ENCODE peak calls at places on chromosomes 2 and 18, in eight cellular contexts. N is upper lobe of right lung, Y is GM06990, Z is mammary epithelial cell, I is Calu3, A is HFF-Myc, K is epithelial cell of esophagus, X is endothelial cell. Q is an unnamed sample.

GRCh38 chr2:86216577-86217555 is 17.6 kb downstream of the MRPL35 start:
- DNase-seq in K (peak), Y (no peak), Z (no peak), A (no peak), X (no peak), I (no peak), N (no peak), Q (no peak)

GRCh38 chr2:24272161-24272802 is 88.1 kb downstream of the ITSN2 start:
- DNase-seq in Z (no peak), I (no peak), A (no peak), X (no peak), K (no peak), N (no peak), Y (no peak), Q (no peak)

GRCh38 chr2:187553908-187554703 is at the start of gene TFPI:
- DNase-seq in I (peak), N (no peak), X (peak), Y (peak), Z (no peak), A (peak), K (peak), Q (no peak)

GRCh38 chr2:105788670-105789290 is 44.1 kb downstream of the NCK2 start:
- DNase-seq in A (no peak), N (no peak), K (no peak), Y (no peak), I (no peak), Z (no peak), X (no peak), Q (no peak)

GRCh38 chr18:78793313-78793712 is 186.3 kb upstream of the SALL3 start:
- DNase-seq in Z (no peak), X (no peak), A (no peak), Y (no peak), I (no peak), K (no peak), N (no peak), Q (no peak)

GRCh38 chr2:233142355-233142897 is 82.3 kb downstream of the INPP5D start:
- DNase-seq in Y (peak), X (no peak), N (no peak), A (no peak), Z (no peak), I (no peak), K (no peak), Q (no peak)

GRCh38 chr2:63791387-63791786 is 50.3 kb upstream of the UGP2 start:
- DNase-seq in X (no peak), A (no peak), N (no peak), Y (no peak), I (no peak), Z (no peak), K (no peak), Q (no peak)

GRCh38 chr2:196316050-196316430 is 144.7 kb upstream of the STK17B start:
- DNase-seq in X (no peak), Y (no peak), Z (no peak), A (no peak), I (no peak), N (no peak), K (no peak), Q (no peak)

GRCh38 chr18:53490019-53490418 is 734.5 kb downstream of the MBD2 start:
- DNase-seq in A (no peak), Z (no peak), K (no peak), X (no peak), Y (no peak), N (no peak), I (no peak), Q (no peak)

GRCh38 chr2:109261906-109262631 is 133.1 kb downstream of the SH3RF3 start:
- DNase-seq in N (peak), K (no peak), Z (no peak), I (no peak), Y (no peak), X (no peak), A (no peak), Q (no peak)

GRCh38 chr2:239411549-239412319 is 10.9 kb upstream of the HDAC4 start:
- DNase-seq in K (no peak), Z (no peak), N (no peak), I (no peak), A (no peak), X (no peak), Y (no peak), Q (no peak)

GRCh38 chr2:39260087-39260486 is 16.3 kb upstream of the CDKL4 start:
- DNase-seq in Z (no peak), X (no peak), Y (no peak), A (no peak), K (no peak), I (no peak), N (no peak), Q (no peak)

GRCh38 chr2:58601017-58601416 is 359.9 kb upstream of the FANCL start:
- DNase-seq in K (peak), A (no peak), Y (no peak), I (no peak), X (no peak), Z (peak), N (no peak), Q (no peak)

GRCh38 chr2:29370581-29371125 is 255.4 kb downstream of the CLIP4 start:
- DNase-seq in I (no peak), Y (no peak), A (no peak), N (no peak), Z (no peak), X (no peak), K (no peak), Q (no peak)

GRCh38 chr2:69387770-69388481 is 899 bp upstream of the GFPT1 start:
- DNase-seq in X (no peak), K (no peak), A (no peak), Y (no peak), Z (no peak), N (no peak), I (no peak), Q (no peak)

GRCh38 chr2:225165052-225165451 is 122.8 kb upstream of the DOCK10 start:
- DNase-seq in Y (no peak), X (no peak), I (no peak), K (peak), N (no peak), A (no peak), Z (peak), Q (no peak)

GRCh38 chr2:236309669-236310029 is 45.4 kb upstream of the ASB18 start:
- DNase-seq in N (no peak), X (peak), K (peak), A (no peak), I (peak), Z (peak), Y (no peak), Q (no peak)

GRCh38 chr2:36461039-36461681 is 105.6 kb downstream of the CRIM1 start:
- DNase-seq in K (peak), A (peak), X (no peak), N (no peak), I (no peak), Z (peak), Y (no peak), Q (no peak)

GRCh38 chr2:241576293-241576654 is 17.7 kb downstream of the BOK start:
- DNase-seq in N (peak), Y (no peak), I (no peak), K (no peak), A (no peak), X (no peak), Z (no peak), Q (no peak)

GRCh38 chr2:138090330-138090729 is 126.1 kb downstream of the HNMT start:
- DNase-seq in A (peak), K (peak), X (peak), Z (peak), N (no peak), Y (peak), I (peak), Q (no peak)

GRCh38 chr2:126752876-126753275 is 96.9 kb downstream of the GYPC start:
- DNase-seq in N (no peak), I (no peak), A (no peak), X (no peak), Y (no peak), Z (no peak), K (no peak), Q (no peak)

GRCh38 chr18:60339018-60339417 is 33.6 kb downstream of the MC4R start:
- DNase-seq in N (no peak), X (no peak), Z (no peak), Y (no peak), I (no peak), K (no peak), A (no peak), Q (no peak)

GRCh38 chr2:208783184-208783583 is 376.6 kb downstream of the PTH2R start:
- DNase-seq in N (no peak), Y (no peak), Z (no peak), K (peak), A (no peak), X (no peak), I (peak), Q (no peak)

GRCh38 chr2:40386177-40386576 is 65.7 kb downstream of the SLC8A1 start:
- DNase-seq in X (no peak), A (no peak), Z (no peak), Y (no peak), N (no peak), K (no peak), I (no peak), Q (no peak)

GRCh38 chr18:59744271-59744721 is 47.1 kb upstream of the CCBE1 start:
- DNase-seq in I (no peak), K (peak), A (peak), N (no peak), X (no peak), Y (no peak), Z (peak), Q (no peak)

GRCh38 chr2:188199716-188200128 is 92.0 kb upstream of the GULP1 start:
- DNase-seq in X (no peak), N (no peak), A (peak), I (no peak), K (peak), Z (peak), Y (no peak), Q (no peak)

GRCh38 chr2:136767030-136767429 is 1.7 kb downstream of the THSD7B start:
- DNase-seq in N (no peak), I (no peak), K (no peak), X (no peak), Z (no peak), A (no peak), Y (no peak), Q (no peak)

GRCh38 chr18:24923138-24923537 is 428.8 kb downstream of the ZNF521 start:
- DNase-seq in Z (no peak), N (no peak), Y (peak), I (no peak), A (no peak), K (no peak), X (no peak), Q (no peak)

GRCh38 chr2:240165034-240165433 is 24.6 kb upstream of the OTOS start:
- DNase-seq in Z (no peak), N (peak), I (no peak), A (no peak), Y (no peak), X (no peak), K (no peak), Q (no peak)

GRCh38 chr2:34030273-34030672 is 431.2 kb upstream of the FAM98A start:
- DNase-seq in Y (no peak), N (no peak), K (no peak), Z (no peak), A (no peak), I (no peak), X (no peak), Q (no peak)

GRCh38 chr2:237604960-237605359 is 14.4 kb upstream of the RAB17 start:
- DNase-seq in A (no peak), Y (no peak), K (no peak), X (no peak), I (peak), N (no peak), Z (no peak), Q (no peak)
- TF ChIP-seq CTCF in A (peak), Y (no peak), K (no peak), X (no peak), I (peak), N (peak), Z (peak), Q (peak)

GRCh38 chr18:49827996-49828395 is 14.7 kb upstream of the ACAA2 start:
- DNase-seq in Z (no peak), Y (no peak), X (no peak), A (no peak), N (no peak), I (no peak), K (no peak), Q (no peak)
- TF ChIP-seq CTCF in Z (no peak), Y (no peak), X (no peak), A (no peak), N (no peak), I (no peak), K (no peak), Q (no peak)

DNA sequence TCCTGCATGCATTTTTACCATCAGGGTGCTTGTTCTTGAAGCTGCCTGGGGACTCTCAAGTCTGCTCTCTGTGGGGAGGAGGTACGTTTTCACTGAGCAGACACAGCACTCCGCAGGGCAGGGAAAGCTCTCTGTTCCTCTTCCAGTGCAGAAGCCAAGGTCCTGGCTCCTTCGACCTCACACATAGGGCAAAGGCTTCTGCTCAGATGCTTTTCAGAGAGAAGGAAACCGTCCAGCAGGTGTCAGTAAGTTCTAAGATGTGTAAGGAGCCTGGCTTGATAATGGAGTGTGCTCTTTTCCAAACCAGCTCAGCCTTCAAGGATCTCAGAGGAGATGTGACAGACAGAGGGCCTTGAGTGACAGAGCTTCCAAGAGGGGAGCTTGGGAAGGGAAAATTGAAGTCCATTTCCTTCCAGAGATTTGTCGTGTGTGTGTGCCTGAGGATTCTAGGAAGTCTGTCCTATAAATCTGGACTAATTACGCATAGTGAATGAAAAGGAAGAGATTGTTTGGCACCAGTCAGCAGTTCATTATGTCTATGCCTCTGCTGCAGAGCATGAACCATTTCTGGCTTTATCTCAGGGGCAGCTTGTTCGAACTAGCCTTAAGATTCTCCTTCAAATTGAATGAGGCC is 67.4 kb upstream of the UPP2 start:
- DNase-seq in K (peak), X (peak), Z (peak), A (no peak), N (no peak), Y (peak), I (peak), Q (peak)
- TF ChIP-seq CTCF in K (peak), X (peak), Z (peak), A (peak), N (peak), Y (peak), I (peak), Q (peak)

GRCh38 chr2:218585541-218585940 is 16.9 kb downstream of the CNOT9 start:
- DNase-seq in X (no peak), A (no peak), I (no peak), Y (no peak), K (no peak), N (no peak), Z (no peak), Q (no peak)

GRCh38 chr2:218578272-218578877 is 9.7 kb downstream of the CNOT9 start:
- DNase-seq in Z (no peak), X (no peak), Y (no peak), A (no peak), I (no peak), K (no peak), N (no peak), Q (no peak)

GRCh38 chr2:218582085-218582484 is 13.4 kb downstream of the CNOT9 start:
- DNase-seq in A (no peak), Y (no peak), K (peak), Z (peak), X (no peak), I (no peak), N (no peak), Q (no peak)

GRCh38 chr2:218583983-218584850 is 15.6 kb downstream of the CNOT9 start:
- DNase-seq in Z (no peak), K (no peak), Y (no peak), X (peak), N (no peak), A (no peak), I (no peak), Q (no peak)
- TF ChIP-seq CTCF in Z (peak), K (no peak), Y (no peak), X (no peak), N (no peak), A (peak), I (no peak), Q (no peak)

DNA sequence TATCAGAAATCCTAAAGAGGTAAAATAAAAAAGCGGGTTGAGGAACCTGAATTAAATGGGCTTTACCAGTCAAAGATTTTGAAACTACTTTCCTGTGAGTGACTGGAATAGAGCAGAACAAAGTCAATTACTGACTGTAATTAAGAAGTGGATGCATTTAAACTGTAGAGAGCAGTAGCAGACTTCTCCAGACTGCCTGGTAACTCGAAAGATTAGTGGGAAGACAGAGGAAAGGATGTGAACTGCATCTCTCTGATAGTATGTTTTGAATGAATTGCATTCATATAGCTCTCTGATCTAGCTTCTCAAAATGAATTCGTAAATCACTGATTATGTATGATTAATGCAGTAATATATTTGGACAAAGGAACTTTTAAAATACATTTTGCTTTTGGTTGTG is 303.9 kb downstream of the ARHGAP15 start:
- DNase-seq in X (no peak), N (no peak), Y (no peak), I (no peak), Z (no peak), K (no peak), A (no peak), Q (no peak)
- TF ChIP-seq CTCF in X (no peak), N (peak), Y (no peak), I (no peak), Z (peak), K (peak), A (no peak), Q (peak)

GRCh38 chr2:206176886-206177285 is 17.2 kb downstream of the EEF1B2 start:
- DNase-seq in I (no peak), N (no peak), K (no peak), X (no peak), Z (no peak), A (no peak), Y (no peak), Q (no peak)
- TF ChIP-seq CTCF in I (no peak), N (no peak), K (no peak), X (no peak), Z (no peak), A (no peak), Y (no peak), Q (no peak)